ENCODE peak calls at places on chromosomes 5 and 9, in six cellular contexts. G, S, A, N, X and V are unnamed samples.

GRCh38 chr9:86978986-86979385 is 31.7 kb upstream of the GAS1 start:
- DNase-seq in X (no peak), A (no peak), N (no peak), G (no peak), S (no peak), V (no peak)

GRCh38 chr5:146076455-146076854 is 28.9 kb downstream of the PLAC8L1 start:
- DNase-seq in N (no peak), X (no peak), S (peak; percentile 32), A (no peak), G (no peak), V (no peak)

GRCh38 chr5:61966991-61967390 is 339.0 kb upstream of the KIF2A start:
- DNase-seq in G (no peak), X (peak; percentile 2), S (no peak), N (no peak), A (no peak), V (no peak)

GRCh38 chr9:113350937-113351336 is 1.6 kb downstream of the BSPRY start:
- DNase-seq in G (no peak), S (no peak), X (no peak), N (no peak), A (peak; percentile 35), V (no peak)

GRCh38 chr9:70577671-70578070 is 163.2 kb upstream of the KLF9 start:
- DNase-seq in N (no peak), G (no peak), X (no peak), A (no peak), S (no peak), V (no peak)

GRCh38 chr5:141039517-141039916 is 11.7 kb upstream of the PCDHB1 start:
- DNase-seq in S (no peak), A (no peak), N (no peak), X (no peak), G (no peak), V (no peak)

GRCh38 chr9:98647236-98647635 is 61.5 kb downstream of the GABBR2 start:
- DNase-seq in N (no peak), A (no peak), X (no peak), G (no peak), S (no peak), V (no peak)

GRCh38 chr9:117094493-117094892 is 320.4 kb downstream of the ASTN2 start:
- DNase-seq in S (no peak), A (no peak), X (no peak), N (no peak), G (no peak), V (no peak)

GRCh38 chr9:91182429-91182828 is 179.3 kb downstream of the AUH start:
- DNase-seq in A (no peak), X (no peak), N (peak; percentile 71), S (no peak), G (no peak), V (no peak)

GRCh38 chr5:128596071-128596470 is 58.0 kb upstream of the FBN2 start:
- DNase-seq in S (no peak), X (no peak), G (no peak), N (no peak), A (no peak), V (no peak)

GRCh38 chr9:132126837-132127236 is 35.0 kb upstream of the NTNG2 start:
- DNase-seq in X (no peak), N (no peak), G (no peak), A (no peak), S (no peak), V (no peak)

GRCh38 chr5:139245637-139246335 is 47.6 kb upstream of the SIL1 start:
- DNase-seq in A (no peak), N (no peak), G (no peak), S (no peak), X (no peak), V (no peak)

GRCh38 chr9:136565075-136565721 is 19.4 kb upstream of the NOTCH1 start:
- DNase-seq in A (no peak), G (no peak), X (no peak), N (no peak), S (no peak), V (no peak)

GRCh38 chr9:88092699-88093359 is 45.4 kb downstream of the SPATA31C2 start:
- DNase-seq in X (no peak), S (no peak), A (no peak), G (no peak), N (no peak), V (no peak)

GRCh38 chr5:100760700-100761099 is 142.4 kb downstream of the ST8SIA4 start:
- DNase-seq in S (no peak), G (no peak), X (no peak), N (no peak), A (no peak), V (no peak)

GRCh38 chr5:84032404-84032803 is 311.7 kb upstream of the HAPLN1 start:
- DNase-seq in A (no peak), X (no peak), N (no peak), S (no peak), G (no peak), V (no peak)

GRCh38 chr5:9782806-9783560 is 152.8 kb upstream of the TAS2R1 start:
- DNase-seq in G (no peak), S (no peak), A (no peak), X (no peak), N (no peak), V (no peak)

GRCh38 chr9:133787749-133788015 is 49.5 kb upstream of the SARDH start:
- DNase-seq in N (no peak), S (peak; percentile 73), A (peak; percentile 16), X (peak; percentile 41), G (peak; percentile 73), V (no peak)

GRCh38 chr5:175094461-175094860 is 349.5 kb downstream of the DRD1 start:
- DNase-seq in G (no peak), N (no peak), A (no peak), S (no peak), X (no peak), V (no peak)

GRCh38 chr5:177111720-177112394 is 21.7 kb upstream of the NSD1 start:
- DNase-seq in N (peak; percentile 67), G (peak; percentile 96), S (peak; percentile 94), X (peak; percentile 72), A (no peak), V (peak; percentile 38)

GRCh38 chr9:133099726-133100517 is 21.1 kb downstream of the RALGDS start:
- DNase-seq in A (no peak), X (no peak), S (no peak), G (no peak), N (no peak), V (no peak)

GRCh38 chr5:173327948-173328895 is at the start of gene STC2:
- DNase-seq in A (peak; percentile 15), X (peak; percentile 92), S (peak; percentile 97), G (peak; percentile 93), N (peak; percentile 96), V (peak; percentile 95)

GRCh38 chr5:150209020-150209635 is 19.3 kb downstream of the SLC6A7 start:
- DNase-seq in G (no peak), A (no peak), S (no peak), N (no peak), X (no peak), V (no peak)

GRCh38 chr5:142652563-142652962 is 33.3 kb downstream of the FGF1 start:
- DNase-seq in X (no peak), A (no peak), N (no peak), S (no peak), G (no peak), V (no peak)

GRCh38 chr9:26748449-26749058 is 144.0 kb downstream of the CAAP1 start:
- DNase-seq in S (no peak), X (no peak), N (peak; percentile 28), A (no peak), G (no peak), V (no peak)

GRCh38 chr5:148820778-148821395 is 5.5 kb upstream of the ADRB2 start:
- DNase-seq in S (no peak), G (no peak), A (no peak), N (peak; percentile 13), X (peak; percentile 33), V (peak; percentile 31)

GRCh38 chr5:31449175-31449574 is 82.7 kb downstream of the DROSHA start:
- DNase-seq in A (no peak), G (no peak), N (no peak), X (no peak), S (no peak), V (no peak)

GRCh38 chr5:143842920-143843319 is 31.0 kb downstream of the HMHB1 start:
- DNase-seq in G (no peak), A (no peak), X (no peak), N (no peak), S (no peak), V (no peak)

GRCh38 chr5:31741496-31741895 is 102.6 kb downstream of the PDZD2 start:
- DNase-seq in S (no peak), N (no peak), X (no peak), A (no peak), G (no peak), V (no peak)

GRCh38 chr5:14775857-14776256 is 95.7 kb downstream of the ANKH start:
- DNase-seq in A (no peak), N (no peak), S (no peak), G (no peak), X (no peak), V (no peak)

GRCh38 chr5:61069150-61069549 is 93.1 kb downstream of the SMIM15 start:
- DNase-seq in X (no peak), N (no peak), A (no peak), G (no peak), S (no peak), V (no peak)

GRCh38 chr5:131524431-131524830 is 110.6 kb downstream of the RAPGEF6 start:
- DNase-seq in N (no peak), A (no peak), X (no peak), S (no peak), G (no peak), V (no peak)

GRCh38 chr5:131532016-131532640 is 102.9 kb downstream of the RAPGEF6 start:
- DNase-seq in N (no peak), A (no peak), X (no peak), S (no peak), G (no peak), V (no peak)

GRCh38 chr5:131525805-131526204 is 109.2 kb downstream of the RAPGEF6 start:
- DNase-seq in A (no peak), X (no peak), G (no peak), S (no peak), N (no peak), V (no peak)

GRCh38 chr5:131530706-131531331 is 104.2 kb downstream of the RAPGEF6 start:
- DNase-seq in A (no peak), X (no peak), S (no peak), G (no peak), N (no peak), V (no peak)

GRCh38 chr5:131528682-131529081 is 106.3 kb downstream of the RAPGEF6 start:
- DNase-seq in A (no peak), X (peak; percentile 64), G (no peak), N (no peak), S (no peak), V (no peak)
- TF ChIP-seq ATF3 in A (no peak), X (no peak), G (no peak), N (no peak), S (no peak), V (no peak)

GRCh38 chr5:81167078-81167477 is 66.0 kb upstream of the CKMT2 start:
- DNase-seq in N (no peak), A (no peak), G (no peak), S (no peak), X (no peak), V (no peak)
- TF ChIP-seq ATF3 in N (no peak), A (no peak), G (no peak), S (no peak), X (no peak), V (no peak)

GRCh38 chr5:4802044-4802443 is 338.1 kb upstream of the ADAMTS16 start:
- DNase-seq in A (no peak), X (no peak), G (no peak), N (no peak), S (no peak), V (no peak)
- TF ChIP-seq ATF3 in A (no peak), X (no peak), G (no peak), N (no peak), S (no peak), V (no peak)

GRCh38 chr5:180603076-180603591 is 11.8 kb upstream of the SCGB3A1 start:
- DNase-seq in X (no peak), N (no peak), A (no peak), G (no peak), S (no peak), V (no peak)
- TF ChIP-seq ATF3 in X (no peak), N (no peak), A (no peak), G (no peak), S (no peak), V (no peak)